ENCODE peak calls at places on chromosomes 13 and 19, in eight cellular contexts. G is mucosa of descending colon, A is fibroblast of lung, U is transverse colon, C is HCT116, S is lung, I is fibroblast of mammary gland, T is kidney epithelial cell. O is an unnamed sample.

GRCh38 chr13:70568571-70568970 is 460.3 kb upstream of the KLHL1 start:
- DNase-seq in A (peak), C (peak), I (peak), S (no peak), T (no peak), G (no peak), U (no peak), O (peak)

GRCh38 chr19:29855087-29855486 is 43.3 kb downstream of the CCNE1 start:
- DNase-seq in I (no peak), A (no peak), U (no peak), G (no peak), S (no peak), C (no peak), T (no peak), O (no peak)

GRCh38 chr13:29935309-29935981 is 85.0 kb upstream of the UBL3 start:
- DNase-seq in G (no peak), T (no peak), S (no peak), C (no peak), U (peak), A (no peak), I (no peak), O (no peak)

GRCh38 chr13:43303040-43303729 is 279.8 kb downstream of the DNAJC15 start:
- DNase-seq in G (peak), I (peak), S (peak), U (peak), T (no peak), A (peak), C (no peak), O (peak)

GRCh38 chr13:89846890-89847585 is 1500.4 kb upstream of the MIR17HG start:
- DNase-seq in A (no peak), C (no peak), T (no peak), I (peak), S (no peak), U (no peak), G (no peak), O (no peak)

GRCh38 chr13:113726961-113727411 is 32.0 kb upstream of the TMEM255B start:
- DNase-seq in U (no peak), S (no peak), A (peak), I (peak), G (peak), T (no peak), C (no peak), O (peak)

GRCh38 chr13:112807653-112808376 is 118.0 kb downstream of the ATP11A start:
- DNase-seq in G (no peak), U (no peak), A (no peak), C (no peak), I (no peak), S (no peak), T (no peak), O (no peak)

GRCh38 chr13:27559714-27560113 is 60.6 kb downstream of the LNX2 start:
- DNase-seq in S (no peak), U (no peak), C (no peak), A (no peak), T (no peak), I (no peak), G (no peak), O (no peak)

GRCh38 chr13:60756306-60756705 is 359.3 kb downstream of the TDRD3 start:
- DNase-seq in S (no peak), I (no peak), C (no peak), A (peak), T (no peak), U (no peak), G (no peak), O (peak)

GRCh38 chr19:7992575-7992974 is 12.9 kb downstream of the ELAVL1 start:
- DNase-seq in S (no peak), I (no peak), U (no peak), G (no peak), C (no peak), A (no peak), T (no peak), O (no peak)

GRCh38 chr13:52851153-52851962 is 2.9 kb upstream of the PCDH8 start:
- DNase-seq in G (peak), U (peak), C (no peak), I (no peak), A (peak), T (no peak), S (peak), O (peak)

GRCh38 chr13:30746816-30747215 is 11.5 kb downstream of the ALOX5AP start:
- DNase-seq in S (no peak), A (no peak), G (no peak), T (no peak), C (no peak), I (no peak), U (no peak), O (no peak)

GRCh38 chr19:53982056-53982455 is 9.4 kb upstream of the CACNG6 start:
- DNase-seq in I (no peak), T (no peak), S (no peak), G (no peak), A (peak), U (no peak), C (no peak), O (no peak)

GRCh38 chr13:39875583-39875982 is 220.1 kb downstream of the COG6 start:
- DNase-seq in A (no peak), U (no peak), C (no peak), S (no peak), T (no peak), I (no peak), G (no peak), O (peak)

GRCh38 chr13:29496241-29496712 is 99.2 kb downstream of the SLC7A1 start:
- DNase-seq in T (no peak), A (no peak), C (no peak), G (no peak), U (no peak), I (no peak), S (no peak), O (no peak)

GRCh38 chr13:47114030-47114429 is 217.2 kb upstream of the HTR2A start:
- DNase-seq in U (no peak), G (no peak), C (no peak), T (peak), S (no peak), I (peak), A (peak), O (peak)

GRCh38 chr19:7489609-7490044 is 792 bp upstream of the PEX11G start:
- DNase-seq in S (no peak), C (no peak), G (peak), T (no peak), U (peak), A (no peak), I (no peak), O (no peak)

GRCh38 chr19:38394488-38394887 is 6.0 kb downstream of the SPRED3 start:
- DNase-seq in I (peak), G (peak), T (no peak), S (no peak), A (no peak), U (no peak), C (no peak), O (no peak)

GRCh38 chr13:110332750-110333149 is 25.7 kb downstream of the COL4A2 start:
- DNase-seq in G (no peak), A (peak), C (no peak), I (no peak), S (no peak), T (no peak), U (no peak), O (no peak)

GRCh38 chr13:40592035-40592434 is 74.4 kb downstream of the FOXO1 start:
- DNase-seq in C (no peak), U (no peak), G (no peak), A (no peak), S (no peak), I (no peak), T (no peak), O (no peak)

GRCh38 chr19:54209058-54209747 is 8.5 kb downstream of the RPS9 start:
- DNase-seq in U (no peak), T (no peak), I (no peak), C (no peak), S (peak), G (peak), A (peak), O (no peak)

GRCh38 chr13:20721454-20722357 is 18.2 kb downstream of the IL17D start:
- DNase-seq in A (peak), G (peak), U (peak), I (peak), C (no peak), T (peak), S (peak), O (peak)

GRCh38 chr19:7657047-7657779 is 11.6 kb upstream of the RETN start:
- DNase-seq in S (peak), U (no peak), G (no peak), A (no peak), T (no peak), C (no peak), I (peak), O (peak)

GRCh38 chr13:59176775-59177174 is 987.0 kb downstream of the DIAPH3 start:
- DNase-seq in A (no peak), C (no peak), U (no peak), T (no peak), G (no peak), I (no peak), S (no peak), O (no peak)

GRCh38 chr19:3683866-3684816 is 16.1 kb downstream of the PIP5K1C start:
- DNase-seq in G (no peak), T (peak), S (no peak), C (no peak), U (no peak), I (peak), A (peak), O (no peak)

DNA sequence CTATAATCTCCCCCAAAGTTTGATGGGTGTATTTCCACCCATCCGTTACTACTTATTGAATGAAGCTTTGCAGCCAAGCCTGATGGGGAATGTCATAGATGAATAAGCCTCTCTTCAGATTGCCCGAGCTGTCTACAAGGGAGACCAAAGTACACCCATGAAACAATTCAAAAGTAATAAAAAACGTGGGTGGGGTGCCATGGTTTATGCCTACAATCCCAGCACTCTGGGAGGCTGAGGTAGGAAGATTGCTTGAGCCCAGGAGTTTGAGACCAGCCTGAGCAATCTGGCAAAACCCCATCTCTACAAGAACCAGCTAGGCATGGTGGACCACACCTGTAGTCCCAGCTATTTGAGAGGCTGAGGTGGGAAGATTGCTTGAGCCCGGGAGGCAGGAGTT is 419.2 kb downstream of the FGF9 start:
- DNase-seq in A (no peak), C (no peak), I (no peak), T (no peak), S (no peak), U (peak), G (peak), O (no peak)
- TF ChIP-seq CTCF in A (no peak), C (no peak), I (no peak), T (no peak), S (no peak), U (no peak), G (no peak), O (no peak)

GRCh38 chr19:41564515-41565383 is 11.2 kb upstream of the CEACAM21 start:
- DNase-seq in T (no peak), G (no peak), U (no peak), A (no peak), C (no peak), S (no peak), I (no peak), O (no peak)

GRCh38 chr19:41569481-41570150 is 6.3 kb upstream of the CEACAM21 start:
- DNase-seq in I (no peak), C (no peak), G (no peak), T (no peak), A (no peak), U (no peak), S (no peak), O (no peak)

GRCh38 chr19:41565384-41565730 is 10.6 kb upstream of the CEACAM21 start:
- DNase-seq in C (no peak), U (no peak), G (no peak), A (no peak), I (no peak), T (no peak), S (no peak), O (no peak)

DNA sequence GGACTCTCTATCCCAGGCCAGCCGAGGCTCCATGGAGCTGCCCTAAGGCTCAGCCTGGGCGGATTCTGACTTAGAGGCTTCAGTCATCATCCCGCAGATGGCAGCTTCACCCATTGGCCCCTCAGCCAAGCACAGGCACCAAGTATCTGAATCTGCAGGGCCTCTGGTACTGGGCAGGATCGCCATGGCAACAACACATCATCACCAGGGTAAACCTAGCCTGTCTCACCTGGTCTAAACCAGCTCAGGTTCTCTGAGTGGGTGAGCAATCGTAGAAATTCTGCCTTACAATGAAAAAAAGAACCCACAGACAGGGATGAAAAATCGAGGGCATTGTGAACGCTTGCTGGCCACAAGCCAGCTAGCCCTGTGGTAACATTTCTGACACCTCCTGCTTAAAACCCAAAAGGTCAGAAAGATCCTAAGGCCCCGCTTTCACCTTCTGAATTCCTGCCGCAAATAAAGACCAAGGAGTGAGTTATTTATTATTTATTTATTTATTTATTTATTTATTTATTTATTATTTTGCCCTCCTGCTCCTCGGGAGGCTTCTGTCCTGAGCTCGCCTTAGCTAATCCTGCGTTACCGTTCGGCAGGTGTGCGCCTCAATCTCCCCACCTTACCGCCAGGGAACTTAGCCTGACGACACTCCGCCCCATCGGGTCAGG is 12.0 kb upstream of the CEACAM21 start:
- DNase-seq in U (no peak), G (no peak), T (no peak), A (no peak), S (no peak), C (no peak), I (no peak), O (no peak)
- H3K4me3 ChIP-seq in U (no peak), G (no peak), T (no peak), A (no peak), S (no peak), C (no peak), I (no peak), O (no peak)

DNA sequence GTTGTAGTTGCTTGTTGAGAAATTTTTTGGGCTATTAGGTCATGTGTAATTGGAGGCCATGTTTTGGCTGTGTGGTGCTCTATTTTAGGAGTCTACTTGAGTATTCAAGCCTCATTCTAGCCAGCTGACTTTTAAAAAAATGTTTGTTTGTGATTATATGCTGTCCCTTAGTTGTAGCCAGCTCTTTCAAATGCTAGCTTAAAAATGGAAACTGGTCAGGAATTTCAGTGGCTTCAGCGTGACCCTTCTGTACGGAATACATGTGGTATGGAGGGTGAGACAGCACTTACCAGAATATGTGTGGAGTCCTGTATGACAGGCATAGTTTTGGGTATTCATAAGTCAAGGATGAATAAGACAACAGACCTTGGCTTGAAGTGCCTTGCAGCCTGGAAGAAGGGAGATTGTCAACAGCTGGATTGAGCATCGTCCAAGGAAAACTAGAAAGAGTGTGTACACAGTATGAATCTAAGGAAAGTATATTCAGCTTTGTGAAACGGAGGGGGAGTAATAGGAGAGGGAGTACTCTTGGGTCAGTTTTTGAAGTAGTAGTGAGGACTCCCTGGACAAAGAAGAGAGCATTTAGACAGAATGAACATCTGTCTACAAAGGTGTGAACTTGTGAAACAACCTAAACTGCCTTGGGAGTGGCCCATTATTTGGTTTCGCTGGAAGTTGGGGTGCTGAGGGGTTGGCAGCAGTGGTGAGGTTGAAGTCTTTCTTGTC is 20.0 kb upstream of the WTIP start:
- DNase-seq in S (no peak), G (no peak), I (peak), T (no peak), A (peak), C (no peak), U (no peak), O (peak)
- TF ChIP-seq CTCF in S (no peak), G (no peak), I (no peak), T (no peak), A (no peak), C (no peak), U (no peak), O (no peak)

GRCh38 chr19:18611327-18612050 is 1.2 kb upstream of the TMEM59L start:
- DNase-seq in G (no peak), C (no peak), S (no peak), A (no peak), I (no peak), U (no peak), T (no peak), O (no peak)

GRCh38 chr19:18610245-18610555 is 2.5 kb upstream of the TMEM59L start:
- DNase-seq in S (no peak), I (no peak), U (no peak), A (no peak), T (no peak), C (no peak), G (no peak), O (no peak)

GRCh38 chr19:18612051-18612771 is 459 bp upstream of the TMEM59L start:
- DNase-seq in U (no peak), G (no peak), I (no peak), C (no peak), T (no peak), A (no peak), S (no peak), O (no peak)

GRCh38 chr19:18609717-18610051 is 3.0 kb upstream of the TMEM59L start:
- DNase-seq in U (no peak), S (no peak), C (no peak), I (no peak), G (no peak), A (no peak), T (no peak), O (no peak)

DNA sequence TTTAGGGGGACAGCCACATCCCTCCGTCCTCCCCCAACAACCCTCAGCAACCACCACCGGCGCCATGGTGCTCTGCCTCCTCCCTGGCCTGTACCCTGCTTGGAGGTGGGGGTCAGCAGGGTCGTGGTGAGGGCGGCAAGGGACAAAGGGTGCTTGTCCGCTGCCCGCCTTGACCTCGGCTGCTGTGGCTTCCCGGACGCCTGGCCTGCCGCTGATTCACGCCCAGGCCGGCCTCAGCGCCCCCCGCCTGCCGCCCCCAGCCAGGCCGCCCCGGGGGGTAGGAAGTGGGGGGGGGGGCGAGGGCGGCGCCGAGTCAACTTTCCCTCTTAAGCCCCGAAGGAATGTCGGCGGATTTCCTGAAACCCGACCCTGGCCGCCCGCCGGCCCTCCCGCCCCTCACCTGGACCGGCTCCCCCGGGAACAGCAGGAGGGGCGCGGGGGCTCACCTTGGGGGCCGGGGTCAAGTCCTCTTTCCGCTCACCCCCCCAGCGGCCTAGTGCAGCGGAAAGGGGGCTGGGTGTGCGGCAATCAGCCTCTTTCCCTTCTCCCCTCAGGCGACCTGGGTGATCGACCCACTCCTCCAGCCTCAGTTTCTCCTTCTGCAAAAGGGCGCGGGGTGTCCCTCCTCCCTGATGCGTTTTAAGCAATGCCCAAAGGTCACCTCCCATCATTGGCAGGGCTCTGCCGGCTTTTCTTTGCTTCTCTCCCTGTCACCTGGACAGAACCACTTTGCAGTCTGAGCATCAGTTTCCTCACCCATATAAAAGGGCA is 1.9 kb upstream of the TMEM59L start:
- DNase-seq in G (no peak), C (no peak), T (no peak), I (no peak), S (no peak), A (no peak), U (no peak), O (no peak)
- H3K4me3 ChIP-seq in G (no peak), C (no peak), T (no peak), I (no peak), S (no peak), A (no peak), U (no peak), O (no peak)

DNA sequence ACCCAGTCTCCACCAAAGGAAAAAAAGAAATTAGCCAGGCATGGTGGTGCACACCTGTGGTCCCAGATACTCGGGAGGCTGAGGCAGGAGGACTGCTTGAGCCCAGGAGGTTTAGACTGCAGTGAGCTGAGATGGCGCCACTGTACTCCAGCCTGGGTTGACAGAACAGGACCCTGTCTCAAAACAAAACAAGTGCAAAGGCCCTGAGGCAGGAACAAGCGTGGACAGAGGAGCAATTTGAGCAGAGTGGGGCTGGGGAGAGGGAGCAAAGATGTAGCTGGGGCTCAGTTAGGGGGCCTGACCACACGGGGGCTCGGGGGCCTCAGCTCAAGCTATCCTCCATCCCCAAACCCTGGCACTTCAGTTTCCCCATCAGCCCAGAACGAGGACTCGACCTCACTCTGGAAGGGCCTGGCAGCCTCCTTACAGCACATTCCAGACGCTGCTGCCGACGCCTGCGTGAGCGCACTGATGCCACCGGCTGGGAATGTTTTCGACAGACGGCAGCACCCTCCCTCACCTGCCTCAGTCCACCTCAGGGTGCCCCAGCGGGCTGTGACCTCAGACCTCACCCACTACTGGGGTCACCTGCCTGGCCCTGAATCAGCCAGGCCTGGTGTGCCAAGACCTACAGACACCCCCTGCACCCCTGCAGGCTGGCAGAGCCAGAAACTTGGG is 1.8 kb upstream of the POLRMT start:
- DNase-seq in U (no peak), G (no peak), I (no peak), C (no peak), S (no peak), T (no peak), A (no peak), O (no peak)
- TF ChIP-seq CTCF in U (no peak), G (no peak), I (no peak), C (no peak), S (no peak), T (no peak), A (no peak), O (no peak)

GRCh38 chr19:49515767-49516166 is 3.3 kb downstream of the FCGRT start:
- DNase-seq in G (peak), C (no peak), U (peak), S (no peak), A (no peak), T (no peak), I (peak), O (no peak)
- H3K4me3 ChIP-seq in G (no peak), C (no peak), U (no peak), S (no peak), A (no peak), T (no peak), I (no peak), O (no peak)

GRCh38 chr19:1590641-1591397 is 1.8 kb downstream of the MBD3 start:
- DNase-seq in G (no peak), I (peak), U (peak), A (no peak), S (no peak), T (no peak), C (no peak), O (no peak)
- TF ChIP-seq CTCF in G (no peak), I (peak), U (no peak), A (peak), S (no peak), T (peak), C (peak), O (peak)